ENCODE peak calls at places on chromosome 11, in six cellular contexts. J is mesendoderm, L is mesenchymal stem cell, X is neuronal stem cell, T is H1, S is H9. Q is an unnamed sample.

GRCh38 chr11:32935462-32936029 is 42.9 kb downstream of the QSER1 start:
- DNase-seq in J (no peak), L (no peak), X (no peak), T (no peak), S (no peak), Q (no peak)

GRCh38 chr11:44754876-44755552 is 28.3 kb downstream of the TSPAN18 start:
- DNase-seq in J (no peak), L (no peak), X (no peak), T (no peak), S (peak), Q (no peak)

GRCh38 chr11:78099671-78100070 is 20.0 kb upstream of the NDUFC2 start:
- DNase-seq in J (no peak), L (no peak), X (no peak), T (no peak), S (no peak), Q (no peak)

GRCh38 chr11:49208006-49208721 is at the start of gene FOLH1:
- DNase-seq in J (peak), L (no peak), X (peak), T (peak), S (peak), Q (no peak)

GRCh38 chr11:32448232-32448631 is 12.9 kb upstream of the WT1 start:
- DNase-seq in J (peak), L (no peak), X (no peak), T (no peak), S (no peak), Q (no peak)

GRCh38 chr11:117884994-117885393 is 8.5 kb upstream of the FXYD6 start:
- DNase-seq in J (no peak), L (peak), X (no peak), T (peak), S (no peak), Q (peak)

GRCh38 chr11:2929511-2929879 is 275 bp upstream of the PHLDA2 start:
- DNase-seq in J (no peak), L (peak), X (no peak), T (no peak), S (no peak), Q (peak)

GRCh38 chr11:75946531-75947530 is 131.8 kb downstream of the UVRAG start:
- DNase-seq in J (peak), L (peak), X (no peak), T (no peak), S (peak), Q (peak)

GRCh38 chr11:11349870-11350325 is 3.2 kb downstream of the CSNK2A3 start:
- DNase-seq in J (no peak), L (peak), X (no peak), T (no peak), S (no peak), Q (peak)

GRCh38 chr11:67998150-67999045 is 5.5 kb downstream of the UNC93B1 start:
- DNase-seq in J (no peak), L (no peak), X (no peak), T (no peak), S (peak), Q (no peak)

GRCh38 chr11:8328848-8329330 is 65.2 kb upstream of the LMO1 start:
- DNase-seq in J (peak), L (peak), X (peak), T (peak), S (peak), Q (peak)

GRCh38 chr11:8328231-8328794 is 64.6 kb upstream of the LMO1 start:
- DNase-seq in J (no peak), L (no peak), X (no peak), T (no peak), S (no peak), Q (no peak)

GRCh38 chr11:8326337-8326736 is 62.7 kb upstream of the LMO1 start:
- DNase-seq in J (no peak), L (no peak), X (no peak), T (no peak), S (no peak), Q (no peak)

GRCh38 chr11:8329336-8329735 is 65.7 kb upstream of the LMO1 start:
- DNase-seq in J (no peak), L (no peak), X (no peak), T (no peak), S (no peak), Q (no peak)

GRCh38 chr11:8327761-8328192 is 64.1 kb upstream of the LMO1 start:
- DNase-seq in J (no peak), L (peak), X (no peak), T (no peak), S (no peak), Q (no peak)
- H2BK15ac ChIP-seq in J (no peak), L (no peak), X (peak), T (no peak), S (no peak), Q (no peak)

GRCh38 chr11:22800482-22800881 is 29.1 kb downstream of the SVIP start:
- DNase-seq in J (no peak), L (no peak), X (no peak), T (no peak), S (no peak), Q (no peak)
- H2BK15ac ChIP-seq in J (no peak), L (no peak), X (no peak), T (no peak), S (no peak), Q (no peak)

GRCh38 chr11:129191649-129192048 is 476 bp downstream of the ARHGAP32 start:
- DNase-seq in J (peak), L (no peak), X (no peak), T (no peak), S (no peak), Q (no peak)

GRCh38 chr11:129189646-129190045 is 2.5 kb downstream of the ARHGAP32 start:
- DNase-seq in J (no peak), L (no peak), X (no peak), T (no peak), S (no peak), Q (no peak)

GRCh38 chr11:129192150-129192549 is at the start of gene ARHGAP32:
- DNase-seq in J (peak), L (no peak), X (no peak), T (no peak), S (no peak), Q (no peak)

GRCh38 chr11:129184581-129184980 is 7.5 kb downstream of the ARHGAP32 start:
- DNase-seq in J (no peak), L (no peak), X (no peak), T (no peak), S (no peak), Q (no peak)

DNA sequence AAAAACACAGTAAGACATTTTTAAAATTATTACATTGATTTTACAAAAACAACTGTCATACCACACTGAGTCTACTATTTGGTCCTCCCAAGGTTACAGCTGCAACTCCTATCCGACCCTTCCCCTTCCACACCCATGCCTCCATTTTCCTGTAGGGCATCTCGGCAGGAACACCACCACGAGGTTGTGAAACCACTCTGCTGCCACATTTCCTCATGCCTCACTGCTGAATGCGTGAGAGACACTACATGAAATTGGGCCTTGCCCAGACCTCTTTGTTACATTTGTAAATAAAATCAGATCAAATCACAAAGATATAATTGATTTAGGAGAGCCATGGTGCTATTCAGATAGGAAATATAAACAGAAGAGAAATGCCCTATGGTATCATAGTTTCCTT is 2.0 kb downstream of the ARHGAP32 start:
- DNase-seq in J (peak), L (no peak), X (no peak), T (no peak), S (no peak), Q (no peak)
- H2BK15ac ChIP-seq in J (no peak), L (no peak), X (no peak), T (no peak), S (no peak), Q (no peak)

GRCh38 chr11:70885721-70886305 is 366.6 kb downstream of the SHANK2 start:
- DNase-seq in J (no peak), L (peak), X (no peak), T (no peak), S (no peak), Q (peak)

GRCh38 chr11:70885281-70885680 is 367.1 kb downstream of the SHANK2 start:
- DNase-seq in J (no peak), L (no peak), X (no peak), T (no peak), S (no peak), Q (no peak)

GRCh38 chr11:70882716-70883085 is 369.7 kb downstream of the SHANK2 start:
- DNase-seq in J (no peak), L (no peak), X (no peak), T (no peak), S (no peak), Q (no peak)

GRCh38 chr11:70883323-70883940 is 368.9 kb downstream of the SHANK2 start:
- DNase-seq in J (no peak), L (no peak), X (no peak), T (no peak), S (no peak), Q (no peak)

GRCh38 chr11:70883973-70884688 is 368.2 kb downstream of the SHANK2 start:
- DNase-seq in J (no peak), L (no peak), X (no peak), T (no peak), S (no peak), Q (no peak)
- H2BK15ac ChIP-seq in J (no peak), L (no peak), X (peak), T (no peak), S (no peak), Q (no peak)

GRCh38 chr11:64180871-64181270 is 5.1 kb upstream of the STIP1 start:
- DNase-seq in J (no peak), L (peak), X (no peak), T (no peak), S (no peak), Q (no peak)
- H2BK15ac ChIP-seq in J (no peak), L (no peak), X (no peak), T (no peak), S (no peak), Q (no peak)

GRCh38 chr11:70556884-70557741 is 158.8 kb downstream of the CTTN start:
- DNase-seq in J (peak), L (peak), X (no peak), T (no peak), S (no peak), Q (no peak)

GRCh38 chr11:70555092-70555491 is 156.8 kb downstream of the CTTN start:
- DNase-seq in J (no peak), L (no peak), X (peak), T (no peak), S (no peak), Q (no peak)

GRCh38 chr11:70557742-70558485 is 159.6 kb downstream of the CTTN start:
- DNase-seq in J (no peak), L (peak), X (no peak), T (no peak), S (no peak), Q (no peak)

GRCh38 chr11:70559516-70559915 is 161.2 kb downstream of the CTTN start:
- DNase-seq in J (no peak), L (no peak), X (no peak), T (no peak), S (no peak), Q (no peak)

GRCh38 chr11:70558651-70559050 is 160.3 kb downstream of the CTTN start:
- DNase-seq in J (no peak), L (no peak), X (no peak), T (no peak), S (no peak), Q (no peak)
- H2BK15ac ChIP-seq in J (no peak), L (no peak), X (peak), T (no peak), S (no peak), Q (no peak)

DNA sequence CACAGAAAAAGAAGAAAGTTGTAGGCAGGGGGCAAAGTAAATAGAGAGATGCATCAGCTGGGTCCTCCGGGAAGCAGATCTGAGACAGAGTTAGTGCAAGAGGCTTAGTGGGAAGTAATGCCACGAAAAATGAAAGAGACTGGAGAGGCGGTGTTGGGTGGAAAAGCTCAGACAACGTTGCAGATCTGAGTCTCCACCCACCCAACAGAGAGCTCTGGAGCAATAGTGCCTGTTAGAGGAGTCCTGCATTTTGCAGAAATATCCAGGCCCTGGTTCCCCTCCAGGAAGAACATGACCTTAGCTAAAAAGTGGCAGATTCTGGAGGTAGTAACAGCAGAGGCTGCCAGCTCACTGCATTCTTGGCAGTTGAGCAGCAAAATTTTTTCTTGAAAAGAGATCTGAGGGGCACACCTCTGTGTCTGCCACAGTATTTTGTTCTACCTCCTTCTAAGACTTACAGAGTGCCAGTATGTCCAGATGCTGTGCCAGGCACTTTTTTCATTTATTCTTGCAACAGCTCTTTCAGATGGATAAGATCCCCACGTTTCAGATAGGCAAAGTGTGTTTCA is 27.7 kb upstream of the BIRC3 start:
- DNase-seq in J (no peak), L (no peak), X (no peak), T (no peak), S (no peak), Q (no peak)
- H2BK15ac ChIP-seq in J (no peak), L (no peak), X (no peak), T (no peak), S (no peak), Q (no peak)